ENCODE peak calls at places on chromosomes 5 and 9, in six cellular contexts. M is SK-MEL-5, P is NCI-H748 treated with DMSO at 0.1 percent for 48 hours, Q is fibroblast of the conjunctiva, G is anterior cingulate cortex, D is memory B cell. V is an unnamed sample.

GRCh38 chr5:178308541-178309092 is 76.0 kb upstream of the PHYKPL start:
- DNase-seq in M (no peak), P (no peak), Q (no peak), G (no peak), D (no peak), V (no peak)

GRCh38 chr5:75071100-75071499 is 18.7 kb upstream of the GCNT4 start:
- DNase-seq in M (no peak), P (no peak), Q (no peak), G (no peak), D (no peak), V (no peak)

GRCh38 chr9:98992885-98993569 is 49.3 kb downstream of the COL15A1 start:
- DNase-seq in M (no peak), P (no peak), Q (no peak), G (no peak), D (no peak), V (no peak)

GRCh38 chr5:177471610-177472356 is 1.7 kb downstream of the DBN1 start:
- DNase-seq in M (no peak), P (no peak), Q (no peak), G (no peak), D (no peak), V (no peak)

GRCh38 chr9:23849379-23849778 is 23.3 kb upstream of the ELAVL2 start:
- DNase-seq in M (no peak), P (peak; percentile 7), Q (no peak), G (no peak), D (no peak), V (no peak)

GRCh38 chr9:18911714-18912342 is 121.2 kb downstream of the SAXO1 start:
- DNase-seq in M (no peak), P (no peak), Q (no peak), G (no peak), D (no peak), V (no peak)

GRCh38 chr9:87844471-87844870 is 38.2 kb upstream of the SPATA31E1 start:
- DNase-seq in M (no peak), P (no peak), Q (no peak), G (no peak), D (no peak), V (no peak)

GRCh38 chr9:133583111-133583510 is 26.1 kb downstream of the FAM163B start:
- DNase-seq in M (no peak), P (no peak), Q (no peak), G (no peak), D (no peak), V (no peak)

GRCh38 chr5:137313526-137314175 is 185.5 kb downstream of the SPOCK1 start:
- DNase-seq in M (no peak), P (no peak), Q (no peak), G (no peak), D (no peak), V (no peak)

GRCh38 chr5:147479949-147480348 is 29.9 kb downstream of the DPYSL3 start:
- DNase-seq in M (no peak), P (peak; percentile 60), Q (no peak), G (no peak), D (no peak), V (no peak)

GRCh38 chr5:38595149-38595725 is 38.8 kb upstream of the LIFR start:
- DNase-seq in M (peak; percentile 58), P (no peak), Q (peak; percentile 40), G (no peak), D (no peak), V (no peak)

GRCh38 chr9:89743216-89743575 is 138.4 kb downstream of the GADD45G start:
- DNase-seq in M (no peak), P (no peak), Q (no peak), G (no peak), D (no peak), V (no peak)

GRCh38 chr9:136923881-136924280 is 20.7 kb downstream of the FBXW5 start:
- DNase-seq in M (no peak), P (no peak), Q (no peak), G (no peak), D (no peak), V (no peak)

GRCh38 chr5:35919191-35919590 is 19.2 kb downstream of the CAPSL start:
- DNase-seq in M (no peak), P (no peak), Q (peak; percentile 69), G (no peak), D (no peak), V (no peak)

GRCh38 chr5:1640276-1640898 is 116.6 kb upstream of the LPCAT1 start:
- DNase-seq in M (no peak), P (no peak), Q (no peak), G (no peak), D (no peak), V (no peak)

GRCh38 chr9:119596703-119597102 is 227.5 kb upstream of the BRINP1 start:
- DNase-seq in M (no peak), P (no peak), Q (no peak), G (no peak), D (no peak), V (no peak)

GRCh38 chr9:113222482-113222841 is 1.1 kb downstream of the SLC31A1 start:
- DNase-seq in M (peak; percentile 52), P (no peak), Q (peak; percentile 46), G (no peak), D (no peak), V (peak; percentile 26)

GRCh38 chr5:149457393-149457763 is 78.3 kb upstream of the IL17B start:
- DNase-seq in M (no peak), P (no peak), Q (no peak), G (no peak), D (no peak), V (no peak)

GRCh38 chr5:61563401-61563800 is 231.3 kb downstream of the ZSWIM6 start:
- DNase-seq in M (no peak), P (no peak), Q (no peak), G (no peak), D (no peak), V (no peak)

GRCh38 chr9:116149844-116150243 is 3.7 kb upstream of the PAPPA start:
- DNase-seq in M (peak; percentile 60), P (peak; percentile 13), Q (no peak), G (no peak), D (no peak), V (peak; percentile 24)

GRCh38 chr5:119022017-119022745 is 33.8 kb upstream of the DTWD2 start:
- DNase-seq in M (peak; percentile 80), P (no peak), Q (peak; percentile 33), G (no peak), D (peak; percentile 39), V (peak; percentile 75)

GRCh38 chr5:9409413-9410089 is 136.3 kb downstream of the SEMA5A start:
- DNase-seq in M (no peak), P (no peak), Q (no peak), G (no peak), D (no peak), V (no peak)

GRCh38 chr5:151058891-151059611 is 21.8 kb downstream of the TNIP1 start:
- DNase-seq in M (no peak), P (no peak), Q (no peak), G (no peak), D (no peak), V (no peak)

GRCh38 chr5:125486634-125487033 is 740.2 kb upstream of the ZNF608 start:
- DNase-seq in M (peak; percentile 20), P (no peak), Q (peak; percentile 64), G (no peak), D (no peak), V (peak; percentile 26)

GRCh38 chr9:96159596-96159995 is 142.4 kb downstream of the HSD17B3 start:
- DNase-seq in M (no peak), P (no peak), Q (no peak), G (no peak), D (no peak), V (no peak)

GRCh38 chr9:134544388-134545212 is 97.0 kb upstream of the COL5A1 start:
- DNase-seq in M (peak; percentile 60), P (no peak), Q (peak; percentile 38), G (peak; percentile 25), D (no peak), V (no peak)

GRCh38 chr5:116567100-116567499 is 7.5 kb downstream of the SEMA6A start:
- DNase-seq in M (no peak), P (no peak), Q (no peak), G (no peak), D (no peak), V (peak; percentile 0)

GRCh38 chr5:122183098-122183794 is 53.9 kb downstream of the ZNF474 start:
- DNase-seq in M (peak; percentile 14), P (no peak), Q (peak; percentile 67), G (peak; percentile 57), D (no peak), V (peak; percentile 92)

GRCh38 chr9:34185778-34186551 is 7.1 kb downstream of the UBAP1 start:
- DNase-seq in M (peak; percentile 21), P (no peak), Q (peak; percentile 71), G (no peak), D (no peak), V (peak; percentile 51)

GRCh38 chr9:129071526-129072131 is 9.3 kb upstream of the DOLPP1 start:
- DNase-seq in M (no peak), P (no peak), Q (no peak), G (no peak), D (no peak), V (no peak)

GRCh38 chr5:51983161-51983560 is 599.9 kb downstream of the ISL1 start:
- DNase-seq in M (no peak), P (peak; percentile 63), Q (no peak), G (no peak), D (no peak), V (no peak)

GRCh38 chr5:55932700-55933099 is 62.1 kb downstream of the IL6ST start:
- DNase-seq in M (no peak), P (no peak), Q (no peak), G (no peak), D (no peak), V (no peak)

GRCh38 chr9:36007309-36007708 is 29.4 kb upstream of the RECK start:
- DNase-seq in M (no peak), P (no peak), Q (no peak), G (no peak), D (no peak), V (no peak)

GRCh38 chr9:122866079-122866478 is 37.7 kb upstream of the PDCL start:
- DNase-seq in M (no peak), P (no peak), Q (no peak), G (no peak), D (no peak), V (no peak)

GRCh38 chr5:32076699-32077695 is 97.1 kb downstream of the GOLPH3 start:
- DNase-seq in M (peak; percentile 77), P (peak; percentile 57), Q (peak; percentile 58), G (peak; percentile 20), D (no peak), V (peak; percentile 82)

GRCh38 chr5:145737578-145737977 is 97.6 kb downstream of the PRELID2 start:
- DNase-seq in M (no peak), P (no peak), Q (no peak), G (no peak), D (no peak), V (no peak)